ENCODE peak calls at places on chromosomes 16 and 17, in four cellular contexts. L is GM23248, T is PC-3, I is IMR-90. O is an unnamed sample.

GRCh38 chr17:31412511-31412910 is 21.0 kb downstream of the RAB11FIP4 start:
- DNase-seq in L (no peak), T (no peak), I (no peak), O (peak)

GRCh38 chr16:53132406-53132805 is 77.6 kb downstream of the CHD9 start:
- DNase-seq in T (no peak), I (no peak), L (peak), O (no peak)

GRCh38 chr16:56068314-56068713 is 123.0 kb upstream of the GNAO1 start:
- DNase-seq in T (no peak), I (no peak), L (no peak), O (no peak)

GRCh38 chr17:4232168-4232813 is 31.5 kb downstream of the ANKFY1 start:
- DNase-seq in T (no peak), I (peak), L (peak), O (no peak)

GRCh38 chr16:86016201-86016965 is 117.4 kb downstream of the IRF8 start:
- DNase-seq in L (peak), I (peak), T (peak), O (peak)

GRCh38 chr17:80965606-80966005 is 26.0 kb upstream of the CHMP6 start:
- DNase-seq in T (no peak), I (no peak), L (no peak), O (no peak)

GRCh38 chr16:60166111-60166510 is 1432.0 kb upstream of the GOT2 start:
- DNase-seq in I (no peak), L (no peak), T (peak), O (no peak)

GRCh38 chr17:65455972-65456343 is 105.5 kb downstream of the AXIN2 start:
- DNase-seq in L (no peak), T (peak), I (peak), O (no peak)

GRCh38 chr17:81064746-81065475 is 30.0 kb downstream of the BAIAP2 start:
- DNase-seq in I (peak), T (no peak), L (peak), O (no peak)

GRCh38 chr17:76265624-76266243 is 586 bp downstream of the UBALD2 start:
- DNase-seq in T (peak), I (peak), L (peak), O (peak)

GRCh38 chr17:32927201-32927723 is 691 bp upstream of the TMEM98 start:
- DNase-seq in T (no peak), I (peak), L (peak), O (no peak)

GRCh38 chr17:82201498-82201910 is 11.1 kb downstream of the CCDC57 start:
- DNase-seq in L (no peak), T (no peak), I (no peak), O (no peak)

GRCh38 chr17:9109933-9110332 is 88.6 kb downstream of the NTN1 start:
- DNase-seq in I (no peak), T (no peak), L (no peak), O (no peak)

GRCh38 chr17:51217946-51218345 is 41.9 kb downstream of the MBTD1 start:
- DNase-seq in L (no peak), T (no peak), I (no peak), O (no peak)

GRCh38 chr17:30821751-30822723 is 2.5 kb downstream of the CRLF3 start:
- DNase-seq in L (no peak), I (no peak), T (no peak), O (no peak)

GRCh38 chr16:12898556-12898955 is 2.8 kb upstream of the SHISA9 start:
- DNase-seq in L (no peak), T (no peak), I (no peak), O (no peak)

GRCh38 chr17:250487-251300 is 69.2 kb upstream of the DOC2B start:
- DNase-seq in I (no peak), L (no peak), T (no peak), O (peak)

GRCh38 chr16:82735696-82736095 is 108.9 kb downstream of the CDH13 start:
- DNase-seq in L (no peak), I (no peak), T (no peak), O (no peak)

GRCh38 chr17:34163681-34164080 is 91.4 kb upstream of the CCL2 start:
- DNase-seq in L (peak), T (no peak), I (peak), O (no peak)

GRCh38 chr17:6061290-6061689 is 8.9 kb upstream of the WSCD1 start:
- DNase-seq in L (peak), T (peak), I (peak), O (peak)

GRCh38 chr17:38464723-38465419 is 36.6 kb downstream of the ARHGAP23 start:
- DNase-seq in T (no peak), I (peak), L (peak), O (peak)

GRCh38 chr17:72687941-72688340 is 404.5 kb downstream of the SLC39A11 start:
- DNase-seq in L (no peak), T (no peak), I (no peak), O (no peak)

GRCh38 chr17:57633236-57633635 is 111.9 kb downstream of the CCDC182 start:
- DNase-seq in L (no peak), I (no peak), T (no peak), O (no peak)

GRCh38 chr17:39663688-39664580 is 1.2 kb upstream of the TCAP start:
- DNase-seq in T (no peak), L (peak), I (no peak), O (peak)

GRCh38 chr16:24976971-24977672 is 38.0 kb downstream of the ARHGAP17 start:
- DNase-seq in I (no peak), T (no peak), L (no peak), O (no peak)

GRCh38 chr17:68108313-68109000 is 72.9 kb downstream of the KPNA2 start:
- DNase-seq in L (no peak), I (no peak), T (no peak), O (no peak)

GRCh38 chr17:37301288-37301687 is 74.5 kb upstream of the C17orf78 start:
- DNase-seq in L (peak), I (peak), T (no peak), O (no peak)

GRCh38 chr17:37791434-37791833 is 46.6 kb upstream of the HNF1B start:
- DNase-seq in I (peak), T (peak), L (peak), O (no peak)

GRCh38 chr16:10828851-10829331 is 10.3 kb upstream of the TVP23A start:
- DNase-seq in I (peak), L (peak), T (peak), O (peak)
- H3K9ac ChIP-seq in I (no peak), L (peak), T (no peak), O (no peak)

GRCh38 chr17:69581061-69581955 is 166.8 kb downstream of the MAP2K6 start:
- DNase-seq in T (no peak), I (peak), L (no peak), O (no peak)
- H3K9ac ChIP-seq in T (no peak), I (no peak), L (no peak), O (no peak)

GRCh38 chr16:87387942-87388817 is 4.0 kb upstream of the MAP1LC3B start:
- DNase-seq in L (peak), I (peak), T (peak), O (peak)
- H3K9ac ChIP-seq in L (peak), I (peak), T (no peak), O (peak)

GRCh38 chr17:77392376-77393273 is 251.9 kb downstream of the SEC14L1 start:
- DNase-seq in I (no peak), T (no peak), L (peak), O (peak)

GRCh38 chr17:77393274-77393600 is 252.5 kb downstream of the SEC14L1 start:
- DNase-seq in T (no peak), L (peak), I (no peak), O (no peak)

GRCh38 chr17:77390870-77391269 is 250.1 kb downstream of the SEC14L1 start:
- DNase-seq in L (no peak), I (no peak), T (no peak), O (no peak)

GRCh38 chr17:77393867-77394539 is 253.2 kb downstream of the SEC14L1 start:
- DNase-seq in T (no peak), I (no peak), L (no peak), O (no peak)

GRCh38 chr17:77391668-77392375 is 251.1 kb downstream of the SEC14L1 start:
- DNase-seq in I (peak), L (peak), T (peak), O (no peak)
- H3K9ac ChIP-seq in I (peak), L (peak), T (peak), O (peak)

DNA sequence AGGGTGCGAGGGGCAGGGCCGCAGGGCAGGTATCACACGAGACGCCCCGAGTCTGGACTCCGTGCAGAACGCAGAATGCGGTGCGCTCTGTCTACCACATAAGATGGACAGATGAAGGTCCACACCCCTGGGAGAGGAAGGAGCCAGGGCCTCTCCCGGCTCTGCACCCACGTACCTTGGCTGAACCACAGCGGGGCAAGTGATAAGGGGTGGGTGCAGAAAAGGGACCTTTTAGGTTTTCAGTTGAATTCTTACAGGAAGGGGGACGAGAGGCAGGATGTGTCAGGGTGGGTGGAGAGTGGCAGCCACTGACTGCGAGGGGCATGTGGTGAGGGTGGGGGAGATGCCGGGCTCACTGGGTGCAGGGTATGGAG is 338 bp downstream of the CD300A start:
- DNase-seq in T (no peak), I (no peak), L (no peak), O (peak)
- H3K9ac ChIP-seq in T (no peak), I (no peak), L (no peak), O (no peak)

O was measured in kidney.